ENCODE peak calls at places on chromosomes 4 and X, in six cellular contexts. I is aorta, S is ovary, B is A549, M is sigmoid colon, J is heart right ventricle. X is an unnamed sample.

GRCh38 chr4:78885598-78885997 is 53.6 kb downstream of the PAQR3 start:
- DNase-seq in I (no peak), S (no peak), B (no peak), M (no peak), J (no peak), X (no peak)

GRCh38 chr4:177051473-177052060 is 258.1 kb upstream of the NEIL3 start:
- DNase-seq in I (no peak), S (no peak), B (peak; percentile 37), M (no peak), J (no peak), X (no peak)

GRCh38 chr4:106522839-106523238 is 154.3 kb upstream of the GIMD1 start:
- DNase-seq in I (no peak), S (no peak), B (peak; percentile 12), M (no peak), J (no peak), X (no peak)

GRCh38 chr4:151641167-151641566 is 119.6 kb downstream of the GATB start:
- DNase-seq in I (no peak), S (no peak), B (peak; percentile 13), M (no peak), J (no peak), X (no peak)

GRCh38 chrX:44874481-44875184 is 1.6 kb downstream of the KDM6A start:
- DNase-seq in I (no peak), S (peak; percentile 27), B (peak; percentile 50), M (no peak), J (no peak), X (peak; percentile 2)

GRCh38 chrX:138858438-138858837 is 146.9 kb upstream of the FGF13 start:
- DNase-seq in I (no peak), S (no peak), B (no peak), M (no peak), J (no peak), X (no peak)

GRCh38 chrX:20527458-20528099 is 260.9 kb upstream of the RPS6KA3 start:
- DNase-seq in I (no peak), S (peak; percentile 15), B (peak; percentile 38), M (no peak), J (no peak), X (no peak)

GRCh38 chr4:108345862-108346530 is 177.3 kb upstream of the LEF1 start:
- DNase-seq in I (no peak), S (no peak), B (no peak), M (no peak), J (no peak), X (no peak)

GRCh38 chr4:184882276-184882675 is 56.5 kb upstream of the ACSL1 start:
- DNase-seq in I (no peak), S (no peak), B (no peak), M (no peak), J (no peak), X (no peak)

GRCh38 chrX:42237956-42238355 is 314.6 kb upstream of the CASK start:
- DNase-seq in I (no peak), S (no peak), B (no peak), M (no peak), J (no peak), X (no peak)

GRCh38 chr4:122996350-122996749 is 74.0 kb upstream of the NUDT6 start:
- DNase-seq in I (no peak), S (no peak), B (no peak), M (no peak), J (no peak), X (no peak)

GRCh38 chrX:106612403-106612789 is 618 bp downstream of the RADX start:
- DNase-seq in I (no peak), S (no peak), B (no peak), M (no peak), J (no peak), X (no peak)

GRCh38 chr4:108825737-108826136 is 62.9 kb upstream of the ETNPPL start:
- DNase-seq in I (no peak), S (no peak), B (no peak), M (no peak), J (no peak), X (no peak)

GRCh38 chr4:306551-306961 is 1.3 kb upstream of the ZNF732 start:
- DNase-seq in I (no peak), S (no peak), B (no peak), M (no peak), J (no peak), X (no peak)

GRCh38 chr4:184803133-184803532 is 22.6 kb downstream of the ACSL1 start:
- DNase-seq in I (no peak), S (no peak), B (no peak), M (no peak), J (no peak), X (no peak)

GRCh38 chr4:159178147-159178541 is 75.3 kb downstream of the RAPGEF2 start:
- DNase-seq in I (no peak), S (no peak), B (no peak), M (no peak), J (no peak), X (no peak)
- H3K27ac ChIP-seq in I (no peak overlapping the region), S (no peak overlapping the region), B (peak overlapping the region; percentile 13), M (no peak overlapping the region), J (peak overlapping the region; percentile 63), X (no peak overlapping the region)

GRCh38 chr4:14237911-14238310 is 610.4 kb upstream of the BOD1L1 start:
- DNase-seq in I (no peak), S (no peak), B (no peak), M (no peak), J (no peak), X (no peak)
- H3K27ac ChIP-seq in I (no peak overlapping the region), S (no peak overlapping the region), B (no peak overlapping the region), M (no peak overlapping the region), J (no peak overlapping the region), X (no peak overlapping the region)

GRCh38 chrX:113124693-113125092 is 284.1 kb upstream of the AMOT start:
- DNase-seq in I (no peak), S (no peak), B (no peak), M (no peak), J (no peak), X (no peak)
- H3K27ac ChIP-seq in I (no peak overlapping the region), S (no peak overlapping the region), B (no peak overlapping the region), M (no peak overlapping the region), J (no peak overlapping the region), X (no peak overlapping the region)

GRCh38 chr4:53365486-53366300 is at the start of gene SCFD2:
- DNase-seq in I (peak; percentile 98), S (peak; percentile 97), B (peak; percentile 94), M (peak; percentile 98), J (peak; percentile 93), X (peak; percentile 98)

GRCh38 chr4:53362093-53362492 is 3.8 kb downstream of the SCFD2 start:
- DNase-seq in I (no peak), S (no peak), B (no peak), M (no peak), J (no peak), X (no peak)

GRCh38 chr4:53365121-53365485 is 758 bp downstream of the SCFD2 start:
- DNase-seq in I (no peak), S (no peak), B (no peak), M (no peak), J (no peak), X (no peak)

GRCh38 chr4:53366301-53366716 is 448 bp upstream of the SCFD2 start:
- DNase-seq in I (no peak), S (no peak), B (no peak), M (no peak), J (no peak), X (no peak)

DNA sequence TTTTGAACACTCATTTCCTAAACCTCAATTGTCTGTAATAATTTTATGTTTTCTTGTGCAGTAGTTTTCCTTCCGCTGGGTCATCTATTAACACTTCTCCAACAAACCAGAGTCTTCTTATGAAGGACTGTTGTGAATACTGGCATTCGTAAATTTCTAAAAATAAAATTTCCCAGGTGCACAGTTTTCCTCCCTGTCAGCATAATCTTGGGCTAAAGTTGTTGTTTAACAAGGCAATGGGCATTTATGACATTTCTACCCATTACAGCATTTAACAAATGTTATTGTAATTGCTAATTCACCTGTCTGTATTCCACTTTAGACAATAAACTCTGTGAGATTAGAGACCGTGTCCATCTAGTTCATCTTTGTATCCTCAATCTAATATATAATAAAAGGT is 1.2 kb downstream of the SCFD2 start:
- DNase-seq in I (no peak), S (no peak), B (no peak), M (no peak), J (no peak), X (no peak)
- H3K27ac ChIP-seq in I (no peak overlapping the region), S (no peak overlapping the region), B (no peak overlapping the region), M (no peak overlapping the region), J (no peak overlapping the region), X (no peak overlapping the region)

GRCh38 chr4:3239998-3240920 is 8.7 kb upstream of the MSANTD1 start:
- DNase-seq in I (no peak), S (no peak), B (no peak), M (no peak), J (no peak), X (no peak)

GRCh38 chr4:3239342-3239741 is 9.6 kb upstream of the MSANTD1 start:
- DNase-seq in I (no peak), S (no peak), B (no peak), M (no peak), J (no peak), X (no peak)

GRCh38 chr4:3241905-3242304 is 7.1 kb upstream of the MSANTD1 start:
- DNase-seq in I (no peak), S (peak; percentile 77), B (no peak), M (peak; percentile 82), J (no peak), X (no peak)

GRCh38 chr4:3243066-3243775 is 5.7 kb upstream of the MSANTD1 start:
- DNase-seq in I (no peak), S (no peak), B (no peak), M (no peak), J (no peak), X (no peak)

GRCh38 chr4:3240936-3241522 is 7.9 kb upstream of the MSANTD1 start:
- DNase-seq in I (no peak), S (no peak), B (no peak), M (no peak), J (no peak), X (no peak)
- H3K27ac ChIP-seq in I (no peak overlapping the region), S (peak overlapping the region; percentile 44), B (no peak overlapping the region), M (no peak overlapping the region), J (no peak overlapping the region), X (no peak overlapping the region)

DNA sequence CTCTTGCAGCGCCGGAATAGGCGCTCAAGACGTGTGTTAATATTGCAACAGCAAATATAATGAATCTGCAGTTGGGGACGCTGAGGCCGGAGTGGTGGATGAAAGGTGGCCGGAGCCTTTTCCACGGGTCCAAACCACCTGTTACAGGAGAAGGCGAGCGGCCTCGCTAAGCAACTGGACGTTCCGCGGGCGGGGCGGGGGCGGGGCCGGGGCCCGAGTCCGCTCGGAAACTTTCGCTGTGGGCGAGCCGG is 325 bp upstream of the WFS1 start:
- DNase-seq in I (no peak), S (no peak), B (no peak), M (no peak), J (no peak), X (no peak)
- H3K27ac ChIP-seq in I (no peak overlapping the region), S (no peak overlapping the region), B (peak overlapping the region; percentile 61), M (peak overlapping the region; percentile 67), J (peak overlapping the region; percentile 55), X (peak overlapping the region; percentile 69)

X was measured in substantia nigra.